ENCODE peak calls at places on chromosomes 2 and 18, in four cellular contexts. E is K562, K is IMR-90, Y is GM12878. T is an unnamed sample.

GRCh38 chr2:206154197-206154596 is 5.0 kb downstream of the NDUFS1 start:
- DNase-seq in E (no peak), Y (peak), K (no peak), T (peak)

GRCh38 chr2:166419616-166419934 is 43.8 kb upstream of the SCN9A start:
- DNase-seq in Y (no peak), E (peak), K (peak), T (peak)

GRCh38 chr2:75340560-75340959 is 141.2 kb upstream of the TACR1 start:
- DNase-seq in E (no peak), Y (no peak), K (peak), T (no peak)

GRCh38 chr2:200330351-200331120 is 24.0 kb downstream of the SPATS2L start:
- DNase-seq in Y (no peak), K (no peak), E (no peak), T (no peak)

GRCh38 chr2:96599941-96600340 is 38.2 kb downstream of the KANSL3 start:
- DNase-seq in E (no peak), Y (no peak), K (no peak), T (no peak)

GRCh38 chr2:19769513-19769912 is 132.3 kb downstream of the TTC32 start:
- DNase-seq in K (peak), E (no peak), Y (no peak), T (no peak)

GRCh38 chr2:54454922-54455583 is 1.1 kb upstream of the SPTBN1 start:
- DNase-seq in K (no peak), E (no peak), Y (no peak), T (no peak)

GRCh38 chr2:147506889-147507288 is 337.9 kb upstream of the ACVR2A start:
- DNase-seq in Y (no peak), K (no peak), E (no peak), T (no peak)

GRCh38 chr2:136284226-136285119 is 166.5 kb upstream of the CXCR4 start:
- DNase-seq in Y (peak), K (no peak), E (no peak), T (no peak)

GRCh38 chr2:1528273-1529064 is 115.2 kb downstream of the TPO start:
- DNase-seq in E (no peak), Y (no peak), K (no peak), T (no peak)

GRCh38 chr2:70340921-70341765 is 39.3 kb upstream of the FAM136A start:
- DNase-seq in E (peak), K (peak), Y (no peak), T (peak)

GRCh38 chr18:7082666-7083065 is 34.9 kb downstream of the LAMA1 start:
- DNase-seq in K (no peak), Y (no peak), E (no peak), T (no peak)

GRCh38 chr2:9288233-9288632 is 81.6 kb downstream of the ASAP2 start:
- DNase-seq in E (no peak), Y (no peak), K (peak), T (peak)

GRCh38 chr2:142112648-142113278 is 18.1 kb downstream of the LRP1B start:
- DNase-seq in E (no peak), Y (no peak), K (peak), T (peak)

DNA sequence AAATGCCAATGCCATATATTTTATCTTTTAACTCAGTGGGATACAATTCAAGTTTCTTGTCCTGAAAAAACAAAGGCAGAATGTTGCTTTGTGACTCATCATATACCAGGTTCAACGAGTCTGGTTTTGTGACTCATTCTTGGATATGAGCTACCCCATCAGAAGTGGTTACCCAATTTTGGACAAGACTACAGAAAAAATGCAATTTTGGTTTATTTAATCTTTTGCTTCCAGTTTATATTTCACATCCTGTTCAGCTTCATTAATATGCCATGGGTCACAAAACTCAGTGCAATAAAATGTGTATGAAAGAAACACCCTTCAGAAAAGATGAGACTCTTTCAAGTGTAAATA is 25.0 kb downstream of the FN1 start:
- DNase-seq in K (peak), Y (no peak), E (no peak), T (peak)
- TF ChIP-seq ELK1 in K (no peak), Y (no peak), E (no peak), T (no peak)

DNA sequence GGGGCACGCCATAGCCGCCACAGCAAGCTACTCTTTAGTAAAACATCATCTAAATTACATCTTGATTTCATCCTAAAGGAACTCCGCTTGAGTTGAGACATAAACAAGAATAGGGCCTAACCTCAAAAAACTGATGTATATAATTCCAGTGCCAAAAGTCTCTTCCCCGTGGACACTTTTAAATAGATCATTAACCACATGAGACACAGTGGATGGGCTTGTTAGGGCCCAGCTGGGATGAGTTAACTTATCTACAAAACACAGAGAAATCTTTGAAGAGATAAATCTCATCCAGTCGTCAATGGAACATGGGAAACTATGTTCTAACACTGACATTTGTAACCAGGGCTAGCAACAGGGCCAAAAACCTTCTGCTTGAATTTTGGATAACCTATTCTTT is 20.8 kb upstream of the MLPH start:
- DNase-seq in K (peak), E (no peak), Y (no peak), T (no peak)
- TF ChIP-seq ELK1 in K (no peak), E (no peak), Y (no peak), T (no peak)

DNA sequence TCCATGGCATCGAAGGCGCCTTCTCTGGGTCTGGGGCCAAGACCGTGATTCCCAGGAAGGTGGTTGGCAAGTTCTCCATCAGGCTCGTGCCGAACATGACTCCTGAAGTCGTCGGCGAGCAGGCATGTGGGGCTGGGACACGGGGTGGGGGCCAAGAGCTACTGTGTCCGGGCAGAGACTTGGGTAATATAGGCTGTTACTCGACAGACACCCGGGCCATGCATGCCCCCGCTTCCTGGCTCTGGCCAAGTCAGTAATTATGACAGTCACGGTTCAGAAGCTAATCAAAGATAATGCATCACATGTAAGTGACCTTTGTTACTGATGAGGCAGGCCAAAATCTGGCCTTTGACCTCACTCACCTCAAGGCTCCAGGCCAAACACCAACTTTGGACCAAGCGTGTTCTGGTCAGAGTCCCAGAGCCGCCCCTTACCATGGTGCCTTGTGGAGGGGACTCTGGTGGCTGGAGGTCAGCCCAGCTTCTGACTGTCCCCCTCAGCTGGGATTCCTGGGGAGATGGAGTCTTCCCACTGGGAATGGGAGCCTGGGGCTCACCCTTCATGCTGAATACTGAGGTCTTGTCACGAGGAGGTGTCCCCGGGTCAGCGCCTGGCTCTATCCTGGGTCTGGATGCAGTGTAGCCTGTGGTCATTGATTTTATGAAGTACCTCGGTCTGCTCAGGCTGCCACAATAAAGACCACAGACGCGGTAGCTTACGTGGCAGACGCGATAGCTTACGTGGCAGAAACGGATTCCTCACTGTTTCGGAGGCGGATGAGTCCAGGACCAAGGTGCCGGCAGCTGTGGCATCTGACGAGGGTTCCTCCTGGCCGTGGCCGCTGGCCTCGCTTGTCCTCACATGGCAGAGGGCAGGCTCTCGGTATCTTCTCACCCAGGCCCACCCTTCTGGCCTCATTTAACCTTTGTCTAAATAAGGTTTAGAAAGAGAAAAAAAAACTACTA is 17.7 kb upstream of the CNDP1 start:
- DNase-seq in E (no peak), K (no peak), Y (no peak), T (no peak)
- TF ChIP-seq ELK1 in E (no peak), K (no peak), Y (no peak), T (no peak)

DNA sequence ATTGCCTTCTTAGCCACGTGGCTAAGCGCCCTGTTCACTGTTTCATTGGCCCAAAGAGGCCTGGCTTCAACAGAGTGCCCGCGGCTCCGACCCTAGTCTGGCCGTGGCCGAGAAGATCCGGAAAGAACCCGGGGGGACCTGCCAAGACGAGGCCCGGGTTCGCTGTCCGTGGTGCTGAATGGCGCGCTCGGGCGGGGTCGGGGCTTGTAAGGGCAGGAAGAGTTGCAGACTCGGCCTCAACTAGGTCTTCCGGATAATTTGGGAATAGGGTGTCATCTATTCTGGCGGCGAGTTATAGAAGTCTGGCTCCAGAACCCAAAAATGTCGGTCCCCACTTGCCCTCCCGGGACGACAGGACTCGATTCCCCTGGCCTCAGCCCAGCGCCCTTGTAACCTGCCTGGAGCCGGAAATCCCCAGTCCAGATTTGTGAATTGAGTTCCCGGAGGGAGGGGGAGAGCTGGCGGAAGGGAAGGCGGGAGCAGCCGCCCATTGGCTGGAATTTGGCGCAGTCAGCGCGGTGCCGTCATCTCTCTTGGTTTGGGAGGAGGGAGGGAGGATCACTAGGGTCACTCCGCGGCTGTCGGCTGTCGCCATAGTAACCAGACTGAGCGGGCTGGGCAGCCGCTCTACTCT is 3.5 kb downstream of the CDK5R2 start:
- DNase-seq in K (peak), Y (no peak), E (peak), T (peak)
- TF ChIP-seq ELK1 in K (no peak), Y (no peak), E (no peak), T (no peak)

DNA sequence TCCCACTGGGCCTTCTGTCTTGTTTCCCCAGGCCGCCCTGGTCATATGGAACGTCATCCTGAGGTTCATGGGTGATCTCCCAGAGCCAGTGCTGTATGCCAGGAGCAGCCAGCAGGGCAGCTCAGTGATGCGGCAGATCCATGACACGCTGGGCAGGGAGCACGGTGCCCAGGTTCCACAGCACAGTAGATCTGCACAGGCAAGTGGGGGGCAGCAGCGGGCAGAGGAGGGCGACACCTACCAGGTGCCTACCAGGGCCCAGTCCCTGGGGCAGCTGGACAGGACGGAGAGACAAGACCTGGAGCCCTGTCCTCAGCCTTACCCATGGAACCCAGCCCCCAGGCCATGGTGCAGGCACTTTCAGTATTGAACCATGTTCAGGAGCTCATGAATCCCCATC is 36.1 kb upstream of the GPR17 start:
- DNase-seq in K (no peak), Y (no peak), E (no peak), T (no peak)
- TF ChIP-seq ELK1 in K (no peak), Y (no peak), E (no peak), T (no peak)

GRCh38 chr2:101442667-101443061 is 32.2 kb downstream of the RFX8 start:
- DNase-seq in E (no peak), Y (no peak), K (no peak), T (no peak)
- TF ChIP-seq ELK1 in E (no peak), Y (no peak), K (no peak), T (no peak)

GRCh38 chr2:241112592-241112991 is 10.5 kb upstream of the MTERF4 start:
- DNase-seq in K (no peak), E (no peak), Y (peak), T (no peak)
- TF ChIP-seq ELK1 in K (no peak), E (no peak), Y (no peak), T (no peak)

GRCh38 chr2:30994227-30995056 is 143.8 kb downstream of the GALNT14 start:
- DNase-seq in Y (no peak), K (no peak), E (no peak), T (no peak)
- TF ChIP-seq ELK1 in Y (no peak), K (no peak), E (no peak), T (no peak)

DNA sequence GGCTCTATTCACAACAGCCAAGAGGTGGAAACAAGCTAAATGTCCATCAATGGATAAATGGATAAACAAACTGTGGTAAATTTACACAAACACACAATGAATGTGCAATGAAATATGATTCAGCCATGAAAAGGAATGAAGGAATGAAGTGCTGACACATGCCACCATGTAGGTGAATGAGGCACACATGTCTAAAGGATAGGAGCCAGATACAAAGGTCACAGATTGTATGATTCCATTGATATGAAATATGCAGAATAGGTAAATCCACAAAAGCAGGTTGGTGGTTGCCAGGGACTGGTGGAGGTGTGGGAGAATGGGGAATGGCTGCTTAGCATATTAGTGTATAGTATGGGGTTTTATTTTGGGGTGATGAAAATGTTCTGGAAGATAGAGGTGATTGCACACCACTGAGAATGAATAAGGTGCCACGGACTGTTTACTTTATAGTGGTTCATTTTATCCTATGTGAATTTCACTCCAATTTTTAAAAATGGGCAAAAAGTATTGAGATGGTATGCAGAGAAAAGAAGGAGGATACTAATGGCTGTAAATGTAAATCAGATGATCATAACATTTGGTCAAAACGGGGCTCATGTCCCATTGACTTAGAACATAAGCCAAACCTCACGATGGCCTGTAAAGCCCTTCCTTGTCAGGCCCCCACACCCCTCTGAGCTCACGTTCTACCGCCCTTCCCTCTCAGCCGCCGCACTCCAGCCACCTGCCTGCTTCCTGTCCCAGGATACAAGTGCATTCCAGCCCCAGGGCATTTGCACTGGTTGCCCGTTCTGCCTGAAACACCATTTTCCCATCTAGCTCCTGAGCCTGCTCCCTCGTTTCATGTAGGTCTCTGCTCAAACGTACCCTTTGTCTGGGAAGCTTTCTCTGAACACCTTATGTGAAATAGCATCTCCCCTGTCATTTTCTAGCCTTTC is 165.5 kb downstream of the DDX1 start:
- DNase-seq in Y (no peak), K (no peak), E (no peak), T (no peak)
- TF ChIP-seq ELK1 in Y (no peak), K (no peak), E (no peak), T (no peak)

T was measured in A549.